ENCODE peak calls at places on chromosomes 7 and 10, in eight cellular contexts. K is fibroblast of villous mesenchyme, Y is AG04450, G is uterus, U is NB4, Z is iPS DF 6.9, F is cardiac muscle cell, W is pancreas. P is an unnamed sample.

GRCh38 chr7:77867208-77867915 is 68.8 kb downstream of the PHTF2 start:
- DNase-seq in K (peak; percentile 36), G (no peak), Z (no peak), F (no peak), W (no peak), U (no peak), Y (no peak), P (no peak)

GRCh38 chr7:17307558-17307957 is 9.1 kb downstream of the AHR start:
- DNase-seq in W (no peak), Y (no peak), G (no peak), K (peak; percentile 63), F (no peak), U (no peak), Z (no peak), P (no peak)

GRCh38 chr7:16187131-16187530 is 234.2 kb downstream of the CRPPA start:
- DNase-seq in F (no peak), U (no peak), W (no peak), Z (no peak), G (no peak), K (no peak), Y (no peak), P (no peak)

GRCh38 chr7:158933468-158934139 is 77.2 kb downstream of the DYNC2I1 start:
- DNase-seq in G (no peak), K (no peak), U (peak; percentile 36), Y (no peak), Z (no peak), F (no peak), W (no peak), P (no peak)

GRCh38 chr7:22429386-22429785 is 70.6 kb downstream of the STEAP1B start:
- DNase-seq in U (no peak), G (no peak), Z (no peak), F (no peak), W (no peak), K (peak; percentile 2), Y (no peak), P (peak; percentile 51)

GRCh38 chr10:14562197-14562596 is 212.5 kb downstream of the FAM107B start:
- DNase-seq in G (no peak), W (no peak), Y (no peak), F (no peak), Z (no peak), K (no peak), U (no peak), P (no peak)

GRCh38 chr10:76086571-76087260 is 655.3 kb downstream of the LRMDA start:
- DNase-seq in U (peak; percentile 28), W (no peak), Y (peak; percentile 18), G (peak; percentile 87), Z (peak; percentile 33), F (no peak), K (peak; percentile 89), P (peak; percentile 93)

GRCh38 chr7:2701832-2702593 is 14.0 kb downstream of the AMZ1 start:
- DNase-seq in K (peak; percentile 79), Z (no peak), U (no peak), W (no peak), Y (no peak), F (no peak), G (peak; percentile 42), P (no peak)

GRCh38 chr7:20786421-20786778 is 286 bp downstream of the SP8 start:
- DNase-seq in W (no peak), U (no peak), G (no peak), Y (no peak), Z (no peak), F (no peak), K (no peak), P (no peak)

GRCh38 chr10:18312385-18313145 is 172.3 kb downstream of the CACNB2 start:
- DNase-seq in K (peak; percentile 32), U (peak; percentile 32), Z (peak; percentile 9), Y (no peak), F (peak; percentile 81), G (no peak), W (no peak), P (peak; percentile 13)

GRCh38 chr10:75042292-75042974 is 69.0 kb upstream of the SAMD8 start:
- DNase-seq in K (peak; percentile 81), F (peak; percentile 17), Z (no peak), U (no peak), G (no peak), W (peak; percentile 35), Y (peak; percentile 52), P (no peak)

GRCh38 chr7:123867220-123867619 is 22.3 kb downstream of the HYAL4 start:
- DNase-seq in U (peak; percentile 46), K (peak; percentile 41), Z (no peak), Y (no peak), G (no peak), F (no peak), W (no peak), P (no peak)

GRCh38 chr10:80436459-80437098 is 17.5 kb upstream of the TSPAN14 start:
- DNase-seq in G (no peak), K (no peak), Y (no peak), W (no peak), F (no peak), U (no peak), Z (no peak), P (no peak)

GRCh38 chr10:93390691-93391090 is 91.4 kb downstream of the MYOF start:
- DNase-seq in Y (no peak), F (no peak), U (no peak), K (no peak), W (no peak), G (no peak), Z (no peak), P (no peak)

DNA sequence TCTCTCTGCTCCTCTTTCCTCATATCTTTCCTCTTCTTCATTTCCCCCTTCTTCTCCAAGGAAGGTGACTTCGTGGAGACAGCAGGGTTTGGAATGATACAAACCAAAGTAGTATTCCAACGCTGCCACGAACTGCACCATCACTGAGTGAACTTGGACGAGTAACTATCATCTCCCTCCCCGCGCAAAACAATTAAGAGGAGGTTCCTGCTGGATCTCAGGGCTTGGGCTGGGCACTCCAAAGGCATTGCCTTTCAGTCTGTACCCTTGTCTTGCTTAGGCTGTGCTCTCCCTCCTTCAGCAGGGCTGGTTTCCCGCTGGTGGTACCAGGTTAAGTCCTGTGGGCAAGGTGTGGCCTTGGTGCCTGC is 790 bp upstream of the PITX3 start:
- DNase-seq in G (no peak), U (no peak), K (no peak), Y (no peak), W (no peak), F (no peak), Z (no peak), P (no peak)
- H3K4me3 ChIP-seq in G (peak overlapping the region; percentile 42), U (peak overlapping the region; percentile 38), K (peak overlapping the region; percentile 70), Y (peak overlapping the region; percentile 77), W (peak overlapping the region; percentile 38), F (peak overlapping the region; percentile 46), Z (no peak overlapping the region), P (peak overlapping the region; percentile 68)

GRCh38 chr10:7260912-7261700 is 149.7 kb downstream of the SFMBT2 start:
- DNase-seq in K (peak; percentile 40), Y (no peak), Z (no peak), G (no peak), W (no peak), U (peak; percentile 36), F (no peak), P (peak; percentile 49)

GRCh38 chr10:7264313-7264741 is 146.5 kb downstream of the SFMBT2 start:
- DNase-seq in K (peak; percentile 26), U (no peak), Z (no peak), Y (no peak), W (no peak), F (peak; percentile 5), G (no peak), P (no peak)

GRCh38 chr10:7260412-7260900 is 150.4 kb downstream of the SFMBT2 start:
- DNase-seq in Y (peak; percentile 70), U (peak; percentile 95), W (no peak), F (peak; percentile 74), G (peak; percentile 78), K (peak; percentile 87), Z (peak; percentile 64), P (peak; percentile 98)

DNA sequence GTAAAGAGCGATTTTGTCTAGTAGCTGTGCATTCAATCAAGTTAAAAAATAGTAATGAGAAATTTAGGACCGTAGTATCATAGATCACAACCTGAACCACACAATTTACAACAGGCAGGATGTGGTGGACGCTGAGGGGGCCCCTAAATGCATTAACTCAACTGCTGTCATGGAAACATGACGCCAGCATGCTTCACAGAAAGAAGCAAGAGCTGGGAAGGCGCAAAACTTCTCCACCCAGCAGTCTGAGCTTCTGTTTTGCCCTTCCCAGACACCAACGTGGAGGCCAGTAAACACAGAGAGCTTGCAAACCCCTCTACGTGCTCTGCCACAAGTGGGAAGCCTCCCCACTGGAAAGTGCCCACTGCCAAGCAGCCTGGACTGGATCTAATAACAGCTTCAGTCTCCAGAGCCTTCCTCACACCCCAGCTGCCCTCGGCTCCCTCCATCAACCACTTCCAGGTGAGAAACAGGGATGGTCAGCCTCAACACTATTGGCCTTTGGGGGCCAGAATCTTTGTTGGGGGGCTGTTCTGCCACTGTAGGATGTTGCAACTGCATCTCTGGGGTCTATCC is 151.8 kb downstream of the SFMBT2 start:
- DNase-seq in Z (no peak), G (no peak), U (peak; percentile 85), F (no peak), W (no peak), Y (no peak), K (no peak), P (peak; percentile 31)
- H3K4me3 ChIP-seq in Z (no peak overlapping the region), G (no peak overlapping the region), U (no peak overlapping the region), F (no peak overlapping the region), W (no peak overlapping the region), Y (no peak overlapping the region), K (no peak overlapping the region), P (no peak overlapping the region)

GRCh38 chr7:55776196-55776595 is 86.4 kb downstream of the SEPTIN14 start:
- DNase-seq in U (no peak), W (no peak), G (no peak), Y (no peak), F (no peak), K (no peak), Z (no peak), P (no peak)

GRCh38 chr7:55774327-55775050 is 88.1 kb downstream of the SEPTIN14 start:
- DNase-seq in K (no peak), G (no peak), W (no peak), U (no peak), Z (no peak), Y (no peak), F (no peak), P (no peak)

GRCh38 chr7:55770778-55771177 is 91.8 kb downstream of the SEPTIN14 start:
- DNase-seq in Y (no peak), W (no peak), U (no peak), G (no peak), K (no peak), F (no peak), Z (no peak), P (no peak)

GRCh38 chr7:55778631-55779030 is 83.9 kb downstream of the SEPTIN14 start:
- DNase-seq in G (no peak), Y (no peak), K (no peak), Z (no peak), U (no peak), F (no peak), W (no peak), P (no peak)

DNA sequence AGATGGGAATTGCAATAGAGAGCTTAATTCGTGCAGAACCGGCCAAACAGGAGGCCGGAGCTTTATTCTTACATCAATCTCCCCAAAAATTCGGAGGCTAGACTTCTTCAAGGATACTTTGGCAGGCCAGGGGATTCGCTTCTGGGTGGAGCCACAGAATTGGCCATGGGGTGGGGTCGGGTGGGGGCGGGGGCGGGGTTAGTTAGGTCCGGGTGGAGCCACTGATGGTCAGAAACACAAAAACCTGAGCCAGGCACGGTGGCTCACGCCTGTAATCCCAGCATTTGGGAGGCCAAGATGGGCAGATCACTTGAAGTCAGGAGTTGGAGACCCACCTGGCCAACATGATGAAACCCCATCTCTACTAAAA is 87.5 kb downstream of the SEPTIN14 start:
- DNase-seq in W (no peak), Z (no peak), Y (no peak), K (no peak), U (no peak), G (no peak), F (no peak), P (no peak)
- H3K4me3 ChIP-seq in W (no peak overlapping the region), Z (no peak overlapping the region), Y (no peak overlapping the region), K (no peak overlapping the region), U (no peak overlapping the region), G (no peak overlapping the region), F (no peak overlapping the region), P (no peak overlapping the region)

GRCh38 chr10:89515031-89515841 is 20.2 kb downstream of the SLC16A12 start:
- DNase-seq in Z (no peak), Y (peak; percentile 98), U (no peak), F (peak; percentile 56), W (no peak), G (no peak), K (peak; percentile 98), P (peak; percentile 100)
- H3K4me3 ChIP-seq in Z (no peak overlapping the region), Y (peak overlapping the region; percentile 33), U (no peak overlapping the region), F (no peak overlapping the region), W (no peak overlapping the region), G (no peak overlapping the region), K (peak overlapping the region; percentile 21), P (peak overlapping the region; percentile 16)